ENCODE peak calls at places on chromosome 17, in four cellular contexts. One of them, this sample, is unnamed.
A peak's percentile ranks its signal among the peaks of the same experiment; 100 is the strongest.

GRCh38 chr17:32349503-32349853 is 479 bp upstream of the ZNF207 start:
- DNase-seq in AG09319: no peak
- DNase-seq in mucosa of gallbladder: no peak
- DNase-seq in IMR-90: no peak
- DNase-seq in this sample: no peak

GRCh38 chr17:41602524-41602923 is 10.0 kb downstream of the KRT16 start:
- DNase-seq in AG09319: no peak
- DNase-seq in mucosa of gallbladder: no peak
- DNase-seq in IMR-90: no peak
- DNase-seq in this sample: no peak

GRCh38 chr17:81027591-81028505 is 7.1 kb upstream of the BAIAP2 start:
- DNase-seq in AG09319: no peak
- DNase-seq in mucosa of gallbladder: no peak
- DNase-seq in IMR-90: no peak
- DNase-seq in this sample: no peak

GRCh38 chr17:50344712-50345380 is 1.1 kb upstream of the XYLT2 start:
- DNase-seq in AG09319: no peak
- DNase-seq in mucosa of gallbladder: no peak
- DNase-seq in IMR-90: no peak
- DNase-seq in this sample: no peak

GRCh38 chr17:45785373-45786193 is 1.5 kb downstream of the CRHR1 start:
- DNase-seq in AG09319: no peak
- DNase-seq in mucosa of gallbladder: no peak
- DNase-seq in IMR-90: no peak
- DNase-seq in this sample: no peak

GRCh38 chr17:46818319-46818928 is at the start of gene WNT3:
- DNase-seq in AG09319: no peak
- DNase-seq in mucosa of gallbladder: no peak
- DNase-seq in IMR-90: no peak
- DNase-seq in this sample: peak; percentile 88

GRCh38 chr17:29179232-29180036 is 764 bp downstream of the MYO18A start:
- DNase-seq in AG09319: no peak
- DNase-seq in mucosa of gallbladder: no peak
- DNase-seq in IMR-90: no peak
- DNase-seq in this sample: peak; percentile 90

GRCh38 chr17:49210158-49211029 is at the start of the genes ABI3 and GNGT2:
- DNase-seq in AG09319: no peak
- DNase-seq in mucosa of gallbladder: no peak
- DNase-seq in IMR-90: peak; percentile 55
- DNase-seq in this sample: peak; percentile 58

GRCh38 chr17:81200695-81201580 is 21.8 kb downstream of the CEP131 start:
- DNase-seq in AG09319: peak; percentile 44
- DNase-seq in mucosa of gallbladder: peak; percentile 76
- DNase-seq in IMR-90: peak; percentile 72
- DNase-seq in this sample: peak; percentile 63

GRCh38 chr17:55500103-55500502 is 11.1 kb downstream of the SMIM36 start:
- DNase-seq in AG09319: no peak
- DNase-seq in mucosa of gallbladder: no peak
- DNase-seq in IMR-90: no peak
- DNase-seq in this sample: no peak

GRCh38 chr17:1638171-1638583 is 7.4 kb downstream of the SCARF1 start:
- DNase-seq in AG09319: no peak
- DNase-seq in mucosa of gallbladder: no peak
- DNase-seq in IMR-90: no peak
- DNase-seq in this sample: peak; percentile 62

GRCh38 chr17:44137891-44138709 is 3.6 kb upstream of the HROB start:
- DNase-seq in AG09319: peak; percentile 96
- DNase-seq in mucosa of gallbladder: peak; percentile 75
- DNase-seq in IMR-90: peak; percentile 100
- DNase-seq in this sample: peak; percentile 84

GRCh38 chr17:64028874-64029464 is 8.5 kb upstream of the ICAM2 start:
- DNase-seq in AG09319: peak; percentile 41
- DNase-seq in mucosa of gallbladder: peak; percentile 71
- DNase-seq in IMR-90: peak; percentile 67
- DNase-seq in this sample: no peak

GRCh38 chr17:77035526-77035925 is 105.2 kb upstream of the SEC14L1 start:
- DNase-seq in AG09319: no peak
- DNase-seq in mucosa of gallbladder: no peak
- DNase-seq in IMR-90: no peak
- DNase-seq in this sample: no peak

GRCh38 chr17:56440391-56440790 is 153.1 kb upstream of the NOG start:
- DNase-seq in AG09319: no peak
- DNase-seq in mucosa of gallbladder: no peak
- DNase-seq in IMR-90: peak; percentile 24
- DNase-seq in this sample: no peak

GRCh38 chr17:1813088-1813487 is 16.6 kb downstream of the SMYD4 start:
- DNase-seq in AG09319: no peak
- DNase-seq in mucosa of gallbladder: no peak
- DNase-seq in IMR-90: peak; percentile 12
- DNase-seq in this sample: no peak

GRCh38 chr17:45735488-45735887 is 48.6 kb upstream of the CRHR1 start:
- DNase-seq in AG09319: no peak
- DNase-seq in mucosa of gallbladder: no peak
- DNase-seq in IMR-90: no peak
- DNase-seq in this sample: no peak

GRCh38 chr17:21313320-21313719 is 28.8 kb downstream of the MAP2K3 start:
- DNase-seq in AG09319: no peak
- DNase-seq in mucosa of gallbladder: no peak
- DNase-seq in IMR-90: no peak
- DNase-seq in this sample: peak; percentile 32

GRCh38 chr17:14301761-14302401 is 1.0 kb downstream of the HS3ST3B1 start:
- DNase-seq in AG09319: no peak
- DNase-seq in mucosa of gallbladder: no peak
- DNase-seq in IMR-90: peak; percentile 48
- DNase-seq in this sample: peak; percentile 46

GRCh38 chr17:17088511-17089205 is 46.4 kb downstream of the MPRIP start:
- DNase-seq in AG09319: no peak
- DNase-seq in mucosa of gallbladder: no peak
- DNase-seq in IMR-90: no peak
- DNase-seq in this sample: no peak

GRCh38 chr17:77385750-77386501 is 245.2 kb downstream of the SEC14L1 start:
- DNase-seq in AG09319: no peak
- DNase-seq in mucosa of gallbladder: no peak
- DNase-seq in IMR-90: no peak
- DNase-seq in this sample: no peak

GRCh38 chr17:47225436-47225858 is 16.3 kb downstream of the MYL4 start:
- DNase-seq in AG09319: no peak
- DNase-seq in mucosa of gallbladder: peak; percentile 78
- DNase-seq in IMR-90: peak; percentile 96
- DNase-seq in this sample: peak; percentile 85